ENCODE peak calls at places on chromosomes 7 and 10, in ten cellular contexts. A is LoVo; N is pancreas; V is effector memory CD4-positive, alpha-beta T cell; F is left ventricle myocardium inferior; M is Right ventricle myocardium inferior; U is SK-MEL-5; C is NCI-H69; S is stimulated activated CD8-positive, alpha-beta memory T cell treated with anti-CD3 and anti-CD28 coated beads, Interleukin-7, amount 100 ng/mL, for 1 hour; T is stimulated activated CD4-positive, alpha-beta T cell treated with anti-CD3 and anti-CD28 coated beads, Interleukin-2, amount 100 ng/mL, for 4 hours. L is an unnamed sample.

GRCh38 chr7:27187702-27188665 is 3.0 kb upstream of the HOXA11 start:
- DNase-seq in A (no peak), N (no peak), V (no peak), F (no peak), M (no peak), U (no peak), C (peak), S (no peak), T (no peak), L (no peak)

GRCh38 chr10:97612386-97612785 is 20.9 kb downstream of the MORN4 start:
- DNase-seq in A (no peak), N (no peak), V (no peak), F (no peak), M (no peak), U (peak), C (peak), S (no peak), T (no peak), L (no peak)

GRCh38 chr7:18515067-18515466 is 19.5 kb downstream of the HDAC9 start:
- DNase-seq in A (no peak), N (no peak), V (no peak), F (no peak), M (no peak), U (no peak), C (no peak), S (no peak), T (no peak), L (no peak)

GRCh38 chr10:44520651-44521050 is 135.8 kb upstream of the CXCL12 start:
- DNase-seq in A (no peak), N (no peak), V (no peak), F (no peak), M (no peak), U (no peak), C (no peak), S (no peak), T (no peak), L (no peak)

GRCh38 chr10:47339759-47340612 is 8.2 kb upstream of the RBP3 start:
- DNase-seq in A (no peak), N (no peak), V (no peak), F (no peak), M (peak), U (no peak), C (no peak), S (no peak), T (no peak), L (no peak)

GRCh38 chr7:114392686-114393085 is 21.9 kb upstream of the FOXP2 start:
- DNase-seq in A (no peak), N (no peak), V (no peak), F (no peak), M (no peak), U (no peak), C (no peak), S (no peak), T (no peak), L (no peak)

GRCh38 chr10:102628451-102628911 is 15.8 kb upstream of the TRIM8 start:
- DNase-seq in A (no peak), N (no peak), V (no peak), F (peak), M (peak), U (no peak), C (no peak), S (no peak), T (no peak), L (no peak)

GRCh38 chr10:124906551-124907001 is 35.3 kb upstream of the ZRANB1 start:
- DNase-seq in A (no peak), N (no peak), V (no peak), F (no peak), M (no peak), U (no peak), C (no peak), S (no peak), T (no peak), L (no peak)

GRCh38 chr7:122767339-122767738 is 64.6 kb upstream of the RNF148 start:
- DNase-seq in A (no peak), N (no peak), V (no peak), F (no peak), M (no peak), U (no peak), C (peak), S (no peak), T (no peak), L (no peak)

GRCh38 chr7:92699560-92699959 is 109.4 kb upstream of the FAM133B start:
- DNase-seq in A (no peak), N (no peak), V (no peak), F (no peak), M (no peak), U (no peak), C (peak), S (no peak), T (no peak), L (no peak)

GRCh38 chr10:30992671-30993070 is 39.0 kb downstream of the ZNF438 start:
- DNase-seq in A (no peak), N (no peak), V (no peak), F (no peak), M (no peak), U (no peak), C (no peak), S (no peak), T (no peak), L (no peak)

GRCh38 chr7:69811682-69812344 is 213.5 kb downstream of the AUTS2 start:
- DNase-seq in A (no peak), N (no peak), V (no peak), F (no peak), M (no peak), U (no peak), C (peak), S (no peak), T (no peak), L (no peak)

GRCh38 chr7:39517240-39517639 is 49.0 kb upstream of the YAE1 start:
- DNase-seq in A (no peak), N (no peak), V (no peak), F (no peak), M (no peak), U (no peak), C (no peak), S (no peak), T (no peak), L (no peak)

GRCh38 chr10:122875843-122876492 is 3.4 kb downstream of the FAM24B start:
- DNase-seq in A (no peak), N (no peak), V (no peak), F (no peak), M (no peak), U (no peak), C (no peak), S (no peak), T (no peak), L (no peak)

GRCh38 chr7:75638607-75639070 is 100.1 kb downstream of the HIP1 start:
- DNase-seq in A (peak), N (peak), V (no peak), F (peak), M (peak), U (peak), C (peak), S (no peak), T (no peak), L (no peak)

GRCh38 chr7:66539948-66540375 is 88.7 kb upstream of the KCTD7 start:
- DNase-seq in A (no peak), N (no peak), V (no peak), F (no peak), M (no peak), U (no peak), C (no peak), S (no peak), T (no peak), L (no peak)

GRCh38 chr7:122155566-122155965 is 11.5 kb upstream of the AASS start:
- DNase-seq in A (no peak), N (no peak), V (no peak), F (no peak), M (no peak), U (no peak), C (no peak), S (no peak), T (no peak), L (no peak)

GRCh38 chr10:131180086-131180485 is 131.4 kb downstream of the TCERG1L start:
- DNase-seq in A (no peak), N (no peak), V (no peak), F (no peak), M (no peak), U (no peak), C (no peak), S (no peak), T (no peak), L (no peak)

GRCh38 chr10:93189959-93190358 is 116.3 kb downstream of the CYP26A1 start:
- DNase-seq in A (no peak), N (no peak), V (no peak), F (no peak), M (no peak), U (no peak), C (no peak), S (no peak), T (no peak), L (no peak)

GRCh38 chr7:122306320-122307227 is 2.0 kb upstream of the FEZF1 start:
- DNase-seq in A (no peak), N (no peak), V (no peak), F (no peak), M (no peak), U (no peak), C (peak), S (no peak), T (no peak), L (no peak)

GRCh38 chr10:9244880-9245279 is 1190.4 kb downstream of the GATA3 start:
- DNase-seq in A (no peak), N (no peak), V (no peak), F (no peak), M (no peak), U (no peak), C (no peak), S (no peak), T (no peak), L (no peak)

GRCh38 chr10:86345296-86346168 is 21.1 kb downstream of the GRID1 start:
- DNase-seq in A (peak), N (no peak), V (no peak), F (no peak), M (no peak), U (no peak), C (no peak), S (no peak), T (no peak), L (no peak)